ENCODE peak calls at places on chromosomes 3 and 15, in nine cellular contexts. L, O, E, Z, W, G, Q, T and F are unnamed samples.

GRCh38 chr3:42061711-42062408 is 29.3 kb upstream of the TRAK1 start:
- DNase-seq in L (peak; percentile 92), O (no peak), E (peak; percentile 38), Z (no peak), W (peak; percentile 73), G (peak; percentile 74), Q (no peak), T (peak; percentile 96), F (peak; percentile 87)

GRCh38 chr15:42772901-42773300 is 36.0 kb upstream of the CDAN1 start:
- DNase-seq in L (no peak), O (no peak), E (no peak), Z (no peak), W (no peak), G (no peak), Q (no peak), T (no peak), F (no peak)

GRCh38 chr3:50714953-50715352 is 40.2 kb downstream of the DOCK3 start:
- DNase-seq in L (no peak), O (no peak), E (no peak), Z (no peak), W (no peak), G (no peak), Q (no peak), T (peak; percentile 2), F (no peak)

GRCh38 chr3:196238612-196239190 is 22.4 kb downstream of the SLC51A start:
- DNase-seq in L (peak; percentile 56), O (no peak), E (no peak), Z (no peak), W (no peak), G (no peak), Q (no peak), T (no peak), F (no peak)

GRCh38 chr3:194208701-194209100 is 72.8 kb downstream of the HES1 start:
- DNase-seq in L (no peak), O (no peak), E (no peak), Z (no peak), W (no peak), G (no peak), Q (no peak), T (no peak), F (no peak)

GRCh38 chr15:85838655-85839054 is 43.9 kb upstream of the KLHL25 start:
- DNase-seq in L (no peak), O (no peak), E (peak; percentile 83), Z (no peak), W (no peak), G (no peak), Q (no peak), T (no peak), F (no peak)

GRCh38 chr15:25250011-25250596 is 188.7 kb downstream of the UBE3A start:
- DNase-seq in L (no peak), O (peak; percentile 47), E (peak; percentile 21), Z (peak; percentile 17), W (no peak), G (no peak), Q (no peak), T (no peak), F (no peak)

GRCh38 chr3:72219752-72220151 is 434.8 kb upstream of the PROK2 start:
- DNase-seq in L (no peak), O (peak; percentile 8), E (no peak), Z (no peak), W (no peak), G (no peak), Q (no peak), T (no peak), F (no peak)

GRCh38 chr3:115648559-115648958 is 25.2 kb downstream of the GAP43 start:
- DNase-seq in L (no peak), O (no peak), E (no peak), Z (no peak), W (no peak), G (no peak), Q (no peak), T (no peak), F (no peak)

GRCh38 chr3:109045271-109046051 is 72.5 kb downstream of the MORC1 start:
- DNase-seq in L (no peak), O (no peak), E (no peak), Z (no peak), W (no peak), G (no peak), Q (no peak), T (no peak), F (no peak)

GRCh38 chr15:92377083-92377789 is 16.4 kb upstream of the ST8SIA2 start:
- DNase-seq in L (peak; percentile 58), O (no peak), E (no peak), Z (no peak), W (no peak), G (no peak), Q (no peak), T (no peak), F (no peak)

GRCh38 chr3:18641916-18642315 is 216.8 kb upstream of the SATB1 start:
- DNase-seq in L (no peak), O (no peak), E (no peak), Z (no peak), W (no peak), G (no peak), Q (no peak), T (no peak), F (no peak)

DNA sequence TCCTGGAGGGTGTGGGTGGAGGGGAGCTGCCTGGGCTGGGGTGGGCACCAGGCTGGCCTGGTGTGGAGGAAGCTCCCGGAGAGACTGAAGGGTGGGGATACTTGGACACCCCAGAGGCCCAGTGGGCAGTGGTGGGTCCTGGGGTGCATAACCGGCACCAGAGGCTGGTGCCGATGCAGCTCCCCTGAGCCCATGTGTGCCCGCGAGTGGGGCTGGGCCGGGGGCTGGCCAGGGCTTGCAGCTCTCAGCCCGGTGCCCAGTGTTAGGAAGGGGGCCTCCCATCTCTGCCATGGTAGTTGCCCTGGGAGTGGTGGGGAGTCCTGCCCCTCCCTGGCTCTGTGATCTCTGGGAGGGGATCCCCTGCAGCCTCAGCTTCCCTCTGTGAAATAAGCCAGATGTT is 9.3 kb downstream of the PLXNA1 start:
- DNase-seq in L (no peak), O (no peak), E (no peak), Z (no peak), W (no peak), G (no peak), Q (no peak), T (no peak), F (no peak)
- TF ChIP-seq CTCF in L (no peak), O (no peak), E (no peak), Z (no peak), W (no peak), G (no peak), Q (no peak), T (no peak), F (no peak)

DNA sequence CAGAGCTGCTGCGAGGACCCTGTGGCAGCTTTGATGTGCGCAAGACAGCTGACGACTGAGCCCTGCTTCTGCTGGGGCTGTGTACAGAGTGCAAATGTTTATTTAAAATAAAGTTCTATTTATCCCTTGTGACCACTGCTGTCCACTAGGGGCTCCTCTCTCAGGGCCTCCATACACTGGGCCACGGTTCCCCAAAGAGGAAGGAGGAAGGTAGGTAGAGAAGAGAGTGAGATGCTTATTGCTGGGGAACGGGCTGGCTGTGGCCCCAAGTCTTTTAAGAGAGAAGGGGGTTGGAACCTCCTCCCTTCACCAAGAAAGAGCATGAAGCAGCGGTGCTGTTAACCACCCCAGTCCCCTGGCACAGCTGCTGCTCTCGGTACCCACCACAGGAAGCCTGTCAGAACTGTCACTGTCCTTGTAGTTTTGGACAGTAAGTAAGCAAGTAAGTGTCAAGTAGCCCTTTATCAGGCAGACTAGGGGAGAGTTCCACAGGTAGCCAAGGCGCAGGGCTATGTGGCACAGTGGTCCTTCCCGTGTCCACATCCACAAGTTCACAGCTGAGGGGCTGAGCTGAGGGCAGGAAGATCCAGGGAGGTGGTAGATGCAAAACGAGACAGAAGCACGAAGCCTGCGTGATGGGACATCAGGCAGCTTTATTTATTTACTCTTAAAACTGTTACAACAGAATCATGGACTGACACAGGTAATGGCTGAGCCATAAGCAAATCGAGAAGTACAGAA is 47.3 kb downstream of the DHX30 start:
- DNase-seq in L (peak; percentile 26), O (no peak), E (no peak), Z (no peak), W (no peak), G (peak; percentile 54), Q (no peak), T (peak; percentile 44), F (no peak)
- TF ChIP-seq CTCF in L (peak; percentile 70), O (peak; percentile 67), E (no peak), Z (no peak), W (peak; percentile 58), G (peak; percentile 39), Q (no peak), T (peak; percentile 56), F (peak; percentile 49)

DNA sequence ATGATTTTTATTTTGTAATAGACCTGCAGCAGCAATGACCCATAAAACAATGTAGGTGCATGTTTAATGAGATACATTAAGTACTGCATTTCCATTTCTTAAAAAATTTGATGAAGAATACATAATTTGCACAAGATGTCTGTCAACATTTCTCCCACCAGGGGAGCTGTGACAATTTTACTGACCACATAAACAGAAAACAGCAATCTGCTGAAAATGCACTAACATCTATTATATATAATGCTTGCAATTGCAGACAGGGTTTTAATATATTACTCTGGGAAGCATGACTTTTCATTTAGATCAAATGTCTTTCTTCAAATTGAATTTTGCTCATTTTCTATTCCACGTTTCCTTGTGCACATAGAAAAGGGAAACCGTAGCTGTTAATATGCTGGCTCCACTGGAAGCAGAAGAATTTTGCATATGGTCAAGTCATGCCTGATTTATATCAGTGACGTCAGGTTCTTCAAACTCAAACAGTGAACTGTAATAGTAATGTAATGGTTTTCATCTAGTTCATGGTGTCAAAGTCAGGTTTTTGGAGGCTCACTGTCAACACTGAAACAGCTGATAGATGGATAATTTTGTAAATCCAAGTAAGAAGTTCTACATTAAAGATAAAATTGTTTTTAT is 79.8 kb upstream of the IGF1R start:
- DNase-seq in L (no peak), O (no peak), E (no peak), Z (no peak), W (no peak), G (no peak), Q (no peak), T (peak; percentile 10), F (no peak)
- TF ChIP-seq CTCF in L (peak; percentile 39), O (peak; percentile 69), E (no peak), Z (no peak), W (peak; percentile 56), G (no peak), Q (no peak), T (peak; percentile 35), F (peak; percentile 41)

DNA sequence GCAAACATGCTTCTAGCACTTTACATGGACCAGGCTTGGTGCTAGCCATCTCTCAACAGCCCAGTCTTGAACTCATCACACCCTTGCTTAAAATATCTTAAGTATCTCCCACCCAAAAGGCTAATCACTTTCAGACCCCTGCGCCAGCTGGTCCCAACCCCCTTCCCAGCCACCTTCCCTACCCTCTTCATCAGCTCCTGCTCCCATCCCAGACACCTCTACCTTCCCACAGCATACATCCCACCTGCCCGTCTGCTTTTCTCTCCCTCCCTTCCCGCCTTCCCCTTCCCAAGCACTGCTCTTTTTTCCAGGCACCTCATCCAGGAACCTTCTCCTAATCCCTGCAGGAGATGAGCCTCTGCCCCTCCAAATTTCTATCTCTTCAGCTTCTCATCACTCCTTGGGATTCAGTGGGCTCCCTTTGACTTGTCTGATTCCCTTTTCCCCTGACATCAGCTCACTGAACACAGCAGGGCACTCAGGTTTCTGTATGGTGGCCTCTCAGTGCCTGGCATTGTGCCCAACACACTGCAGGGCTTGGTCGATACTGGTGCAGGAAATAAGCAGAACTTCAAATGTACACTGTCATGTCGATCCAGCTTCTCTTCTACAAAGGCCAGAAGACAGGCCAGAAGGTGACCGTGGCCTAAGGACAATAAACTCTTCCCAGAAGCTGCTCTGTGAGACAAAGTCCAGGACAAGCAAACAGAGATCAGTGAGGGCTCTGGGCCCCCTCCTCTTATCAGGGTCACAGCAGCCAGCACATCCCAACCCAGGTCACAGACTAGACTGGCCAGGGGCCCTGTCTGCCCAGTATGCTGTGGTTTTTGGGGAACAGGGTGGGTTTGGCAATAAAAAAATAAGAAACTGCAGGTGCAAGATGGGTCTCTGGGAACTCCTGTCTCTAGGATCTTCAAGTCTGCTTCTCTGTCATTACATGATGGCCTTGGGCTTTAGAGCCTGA is 2.2 kb upstream of the ITIH1 start:
- DNase-seq in L (no peak), O (peak; percentile 44), E (peak; percentile 45), Z (no peak), W (no peak), G (no peak), Q (no peak), T (no peak), F (peak; percentile 79)
- TF ChIP-seq CTCF in L (no peak), O (no peak), E (no peak), Z (no peak), W (no peak), G (no peak), Q (no peak), T (no peak), F (no peak)